ENCODE peak calls at places on chromosome 19, in eight cellular contexts. One of them, this sample, is unnamed.

GRCh38 chr19:3532154-3533019 is 6.6 kb upstream of the TEKTIP1 start:
- DNase-seq in sciatic nerve: no peak
- DNase-seq in SHP77: no peak
- DNase-seq in naive thymus-derived CD8-positive, alpha-beta T cell: no peak
- DNase-seq in brain microvascular endothelial cell: no peak
- DNase-seq in substantia nigra: no peak
- DNase-seq in HTR-8/SVneo: no peak
- DNase-seq in ELR: no peak
- DNase-seq in this sample: no peak

GRCh38 chr19:2775556-2776430 is 7.3 kb downstream of the SGTA start:
- DNase-seq in substantia nigra: no peak
- DNase-seq in naive thymus-derived CD8-positive, alpha-beta T cell: peak; percentile 22
- DNase-seq in HTR-8/SVneo: no peak
- DNase-seq in sciatic nerve: peak; percentile 82
- DNase-seq in SHP77: no peak
- DNase-seq in ELR: peak; percentile 76
- DNase-seq in brain microvascular endothelial cell: peak; percentile 39
- DNase-seq in this sample: peak; percentile 34

GRCh38 chr19:18197941-18198340 is 4.9 kb downstream of the MPV17L2 start:
- DNase-seq in sciatic nerve: no peak
- DNase-seq in naive thymus-derived CD8-positive, alpha-beta T cell: no peak
- DNase-seq in ELR: no peak
- DNase-seq in substantia nigra: no peak
- DNase-seq in brain microvascular endothelial cell: no peak
- DNase-seq in SHP77: no peak
- DNase-seq in HTR-8/SVneo: no peak
- DNase-seq in this sample: no peak

GRCh38 chr19:4326837-4327251 is 11.8 kb downstream of the STAP2 start:
- DNase-seq in substantia nigra: no peak
- DNase-seq in SHP77: no peak
- DNase-seq in ELR: no peak
- DNase-seq in brain microvascular endothelial cell: no peak
- DNase-seq in HTR-8/SVneo: no peak
- DNase-seq in naive thymus-derived CD8-positive, alpha-beta T cell: peak; percentile 34
- DNase-seq in sciatic nerve: no peak
- DNase-seq in this sample: no peak

GRCh38 chr19:8320564-8321066 is 560 bp downstream of the NDUFA7 start:
- DNase-seq in naive thymus-derived CD8-positive, alpha-beta T cell: no peak
- DNase-seq in sciatic nerve: no peak
- DNase-seq in brain microvascular endothelial cell: no peak
- DNase-seq in SHP77: no peak
- DNase-seq in ELR: peak; percentile 51
- DNase-seq in HTR-8/SVneo: no peak
- DNase-seq in substantia nigra: peak; percentile 18
- DNase-seq in this sample: no peak

GRCh38 chr19:43799502-43800142 is 2.6 kb downstream of the LYPD5 start:
- DNase-seq in sciatic nerve: no peak
- DNase-seq in HTR-8/SVneo: no peak
- DNase-seq in ELR: peak; percentile 28
- DNase-seq in SHP77: no peak
- DNase-seq in substantia nigra: no peak
- DNase-seq in naive thymus-derived CD8-positive, alpha-beta T cell: no peak
- DNase-seq in brain microvascular endothelial cell: no peak
- DNase-seq in this sample: no peak

GRCh38 chr19:48999481-49000325 is 6.0 kb downstream of the RUVBL2 start:
- DNase-seq in brain microvascular endothelial cell: peak; percentile 72
- DNase-seq in substantia nigra: no peak
- DNase-seq in HTR-8/SVneo: peak; percentile 55
- DNase-seq in ELR: peak; percentile 81
- DNase-seq in naive thymus-derived CD8-positive, alpha-beta T cell: peak; percentile 56
- DNase-seq in SHP77: peak; percentile 40
- DNase-seq in sciatic nerve: no peak
- DNase-seq in this sample: no peak

GRCh38 chr19:57815247-57816075 is 748 bp upstream of the ZNF552 start:
- DNase-seq in ELR: no peak
- DNase-seq in brain microvascular endothelial cell: no peak
- DNase-seq in SHP77: no peak
- DNase-seq in HTR-8/SVneo: no peak
- DNase-seq in naive thymus-derived CD8-positive, alpha-beta T cell: no peak
- DNase-seq in substantia nigra: no peak
- DNase-seq in sciatic nerve: no peak
- DNase-seq in this sample: no peak

GRCh38 chr19:28553005-28553404 is 659.9 kb downstream of the UQCRFS1 start:
- DNase-seq in HTR-8/SVneo: no peak
- DNase-seq in naive thymus-derived CD8-positive, alpha-beta T cell: no peak
- DNase-seq in substantia nigra: no peak
- DNase-seq in sciatic nerve: no peak
- DNase-seq in SHP77: no peak
- DNase-seq in ELR: peak; percentile 11
- DNase-seq in brain microvascular endothelial cell: no peak
- DNase-seq in this sample: no peak

GRCh38 chr19:54478677-54479266 is 5.7 kb upstream of the CDC42EP5 start:
- DNase-seq in SHP77: peak; percentile 70
- DNase-seq in HTR-8/SVneo: peak; percentile 36
- DNase-seq in naive thymus-derived CD8-positive, alpha-beta T cell: no peak
- DNase-seq in ELR: peak; percentile 59
- DNase-seq in sciatic nerve: peak; percentile 53
- DNase-seq in brain microvascular endothelial cell: no peak
- DNase-seq in substantia nigra: no peak
- DNase-seq in this sample: no peak

GRCh38 chr19:46251415-46251814 is 21.9 kb downstream of the IGFL1 start:
- DNase-seq in sciatic nerve: no peak
- DNase-seq in ELR: no peak
- DNase-seq in naive thymus-derived CD8-positive, alpha-beta T cell: no peak
- DNase-seq in substantia nigra: no peak
- DNase-seq in brain microvascular endothelial cell: no peak
- DNase-seq in HTR-8/SVneo: no peak
- DNase-seq in SHP77: no peak
- DNase-seq in this sample: no peak

GRCh38 chr19:11860721-11861120 is 12.2 kb downstream of the ZNF439 start:
- DNase-seq in brain microvascular endothelial cell: no peak
- DNase-seq in SHP77: no peak
- DNase-seq in substantia nigra: no peak
- DNase-seq in HTR-8/SVneo: no peak
- DNase-seq in naive thymus-derived CD8-positive, alpha-beta T cell: no peak
- DNase-seq in ELR: no peak
- DNase-seq in sciatic nerve: no peak
- DNase-seq in this sample: no peak

GRCh38 chr19:40312533-40312932 is 27.4 kb upstream of the AKT2 start:
- DNase-seq in brain microvascular endothelial cell: no peak
- DNase-seq in ELR: no peak
- DNase-seq in naive thymus-derived CD8-positive, alpha-beta T cell: no peak
- DNase-seq in HTR-8/SVneo: no peak
- DNase-seq in substantia nigra: no peak
- DNase-seq in sciatic nerve: no peak
- DNase-seq in SHP77: no peak
- DNase-seq in this sample: no peak

GRCh38 chr19:40724315-40724714 is 7.4 kb downstream of the ITPKC start:
- DNase-seq in naive thymus-derived CD8-positive, alpha-beta T cell: no peak
- DNase-seq in substantia nigra: no peak
- DNase-seq in brain microvascular endothelial cell: no peak
- DNase-seq in SHP77: no peak
- DNase-seq in ELR: no peak
- DNase-seq in HTR-8/SVneo: no peak
- DNase-seq in sciatic nerve: no peak
- DNase-seq in this sample: no peak

GRCh38 chr19:45448887-45449299 is 18.9 kb upstream of the FOSB start:
- DNase-seq in HTR-8/SVneo: no peak
- DNase-seq in brain microvascular endothelial cell: no peak
- DNase-seq in sciatic nerve: no peak
- DNase-seq in SHP77: no peak
- DNase-seq in substantia nigra: no peak
- DNase-seq in naive thymus-derived CD8-positive, alpha-beta T cell: no peak
- DNase-seq in ELR: peak; percentile 60
- DNase-seq in this sample: peak; percentile 73

GRCh38 chr19:43936219-43936618 is 1.1 kb upstream of the ZNF45 start:
- DNase-seq in HTR-8/SVneo: no peak
- DNase-seq in sciatic nerve: no peak
- DNase-seq in SHP77: no peak
- DNase-seq in ELR: no peak
- DNase-seq in substantia nigra: no peak
- DNase-seq in brain microvascular endothelial cell: no peak
- DNase-seq in naive thymus-derived CD8-positive, alpha-beta T cell: no peak
- DNase-seq in this sample: no peak

GRCh38 chr19:24140099-24140498 is 53.1 kb downstream of the ZNF254 start:
- DNase-seq in ELR: peak; percentile 78
- DNase-seq in brain microvascular endothelial cell: peak; percentile 66
- DNase-seq in naive thymus-derived CD8-positive, alpha-beta T cell: no peak
- DNase-seq in sciatic nerve: no peak
- DNase-seq in HTR-8/SVneo: no peak
- DNase-seq in SHP77: peak; percentile 22
- DNase-seq in substantia nigra: no peak
- DNase-seq in this sample: no peak

This sample was measured in head of caudate nucleus.